ENCODE peak calls at places on chromosomes 4 and X, in seven cellular contexts. O, A, V, I, K, Y and Z are unnamed samples.

GRCh38 chr4:88457307-88458090 is 580 bp downstream of the HERC5 start:
- DNase-seq in O (peak), I (peak), V (no peak), A (peak), K (peak), Y (peak), Z (no peak)

GRCh38 chr4:29423836-29424721 is 1296.1 kb upstream of the PCDH7 start:
- DNase-seq in K (no peak), V (no peak), Y (peak), O (no peak), A (no peak), I (peak), Z (no peak)

GRCh38 chr4:65046496-65047101 is 623.7 kb downstream of the EPHA5 start:
- DNase-seq in I (no peak), Y (no peak), O (no peak), V (no peak), K (no peak), A (no peak), Z (no peak)

GRCh38 chr4:145308598-145308997 is 128.2 kb upstream of the OTUD4 start:
- DNase-seq in A (peak), O (no peak), K (no peak), Y (no peak), V (no peak), I (peak), Z (no peak)

GRCh38 chr4:52588097-52588496 is 71.0 kb downstream of the USP46 start:
- DNase-seq in A (peak), I (peak), O (peak), V (peak), Y (no peak), K (no peak), Z (no peak)

GRCh38 chr4:105895609-105896460 is 564 bp downstream of the NPNT start:
- DNase-seq in V (peak), I (no peak), K (no peak), Y (peak), O (peak), A (peak), Z (peak)

GRCh38 chrX:39957816-39958561 is 139.8 kb downstream of the BCOR start:
- DNase-seq in V (no peak), Y (no peak), A (no peak), O (no peak), K (no peak), I (no peak), Z (no peak)

GRCh38 chr4:150368667-150369066 is 213.3 kb upstream of the MAB21L2 start:
- DNase-seq in K (no peak), A (no peak), O (no peak), I (no peak), Y (no peak), V (no peak), Z (no peak)

GRCh38 chrX:49879656-49880277 is 483 bp downstream of the USP27X start:
- DNase-seq in V (no peak), O (no peak), K (no peak), I (peak), A (peak), Y (peak), Z (no peak)

GRCh38 chr4:83552924-83553323 is 17.0 kb downstream of the GPAT3 start:
- DNase-seq in Y (no peak), O (no peak), A (peak), V (no peak), K (no peak), I (peak), Z (no peak)

GRCh38 chr4:113502476-113502875 is 259.1 kb downstream of the CAMK2D start:
- DNase-seq in V (no peak), K (no peak), A (no peak), I (peak), O (no peak), Y (no peak), Z (no peak)

GRCh38 chrX:134712272-134712671 is 54.0 kb upstream of the PLAC1 start:
- DNase-seq in I (no peak), A (peak), Y (no peak), O (no peak), K (no peak), V (peak), Z (no peak)

GRCh38 chr4:19473569-19473968 is 778.1 kb upstream of the SLIT2 start:
- DNase-seq in V (no peak), Y (no peak), I (peak), O (no peak), A (no peak), K (no peak), Z (no peak)

GRCh38 chr4:114479595-114479994 is 119.0 kb upstream of the UGT8 start:
- DNase-seq in O (no peak), Y (no peak), K (no peak), I (no peak), V (no peak), A (no peak), Z (no peak)

GRCh38 chrX:15515931-15516330 is 15.3 kb downstream of the BMX start:
- DNase-seq in V (no peak), A (no peak), K (no peak), Y (no peak), I (no peak), O (no peak), Z (no peak)

GRCh38 chr4:72215198-72215597 is 183.4 kb downstream of the NPFFR2 start:
- DNase-seq in K (no peak), V (no peak), Y (no peak), O (no peak), A (no peak), I (no peak), Z (no peak)

GRCh38 chr4:139419388-139419914 is 34.5 kb upstream of the RAB33B start:
- DNase-seq in I (peak), O (no peak), K (peak), V (no peak), A (peak), Y (no peak), Z (peak)

GRCh38 chr4:112752510-112752909 is 115.6 kb downstream of the LARP7 start:
- DNase-seq in K (no peak), O (no peak), Y (no peak), I (no peak), V (no peak), A (no peak), Z (no peak)

GRCh38 chr4:126375462-126376054 is 1060.8 kb downstream of the FAT4 start:
- DNase-seq in A (no peak), Y (no peak), I (peak), V (no peak), K (no peak), O (no peak), Z (no peak)

GRCh38 chr4:37628977-37629609 is 57.1 kb downstream of the RELL1 start:
- DNase-seq in O (peak), V (no peak), A (no peak), K (peak), I (peak), Y (peak), Z (peak)

GRCh38 chrX:17805120-17805519 is 56.0 kb downstream of the RAI2 start:
- DNase-seq in O (no peak), V (no peak), A (no peak), Y (no peak), K (no peak), I (no peak), Z (no peak)

GRCh38 chrX:32483534-32484136 is 727.7 kb downstream of the DMD start:
- DNase-seq in V (peak), O (no peak), Y (no peak), K (no peak), A (no peak), I (peak), Z (no peak)

GRCh38 chrX:120549483-120550452 is 11.0 kb downstream of the CUL4B start:
- DNase-seq in I (peak), K (no peak), V (no peak), Y (peak), O (peak), A (no peak), Z (no peak)

GRCh38 chr4:176792348-176793059 is at the start of gene VEGFC:
- DNase-seq in K (peak), I (peak), O (peak), Y (no peak), V (peak), A (peak), Z (no peak)

GRCh38 chr4:100042235-100042634 is 92.2 kb upstream of the H2AZ1 start:
- DNase-seq in Y (no peak), A (no peak), I (peak), K (no peak), O (peak), V (no peak), Z (no peak)

GRCh38 chrX:24491741-24492140 is 26.7 kb downstream of the PDK3 start:
- DNase-seq in A (no peak), I (no peak), Y (no peak), K (no peak), O (peak), V (no peak), Z (no peak)

GRCh38 chrX:72037601-72038000 is 94.1 kb downstream of the RTL5 start:
- DNase-seq in Y (no peak), O (no peak), I (no peak), K (peak), V (no peak), A (no peak), Z (no peak)

GRCh38 chr4:6873792-6874461 is 35.7 kb upstream of the TBC1D14 start:
- DNase-seq in A (peak), O (peak), K (peak), I (peak), V (peak), Y (peak), Z (peak)

GRCh38 chrX:154012336-154012991 is 7.2 kb downstream of the IRAK1 start:
- DNase-seq in A (no peak), I (no peak), K (no peak), O (peak), Y (no peak), V (no peak), Z (no peak)

DNA sequence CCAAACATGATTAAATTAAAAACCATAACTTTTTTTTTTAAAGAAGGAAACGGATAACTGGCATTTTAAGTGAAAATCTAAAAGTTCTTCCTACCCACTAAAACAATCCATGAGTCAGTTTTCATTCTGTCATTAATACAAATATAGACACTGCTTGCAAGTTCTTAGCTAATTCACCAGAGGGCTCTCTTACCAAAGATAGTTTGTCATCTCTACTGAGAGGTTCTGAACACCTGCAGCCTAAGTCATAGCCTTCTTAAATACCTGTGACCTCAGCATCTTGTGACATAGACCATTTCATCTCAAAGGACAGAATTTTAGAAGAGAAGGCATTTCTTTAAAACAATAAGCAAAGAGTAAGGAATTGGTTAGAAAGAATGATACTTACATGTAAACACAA is 65.3 kb upstream of the FAM120C start:
- DNase-seq in A (peak), V (peak), K (no peak), Y (peak), O (no peak), I (peak), Z (no peak)
- TF ChIP-seq CTCF in A (no peak), V (no peak), K (no peak), Y (peak), O (peak), I (peak), Z (no peak)

GRCh38 chrX:140701480-140701879 is 8.1 kb upstream of the LINC00632 start:
- DNase-seq in O (no peak), V (no peak), K (no peak), I (peak), A (peak), Y (no peak), Z (no peak)

DNA sequence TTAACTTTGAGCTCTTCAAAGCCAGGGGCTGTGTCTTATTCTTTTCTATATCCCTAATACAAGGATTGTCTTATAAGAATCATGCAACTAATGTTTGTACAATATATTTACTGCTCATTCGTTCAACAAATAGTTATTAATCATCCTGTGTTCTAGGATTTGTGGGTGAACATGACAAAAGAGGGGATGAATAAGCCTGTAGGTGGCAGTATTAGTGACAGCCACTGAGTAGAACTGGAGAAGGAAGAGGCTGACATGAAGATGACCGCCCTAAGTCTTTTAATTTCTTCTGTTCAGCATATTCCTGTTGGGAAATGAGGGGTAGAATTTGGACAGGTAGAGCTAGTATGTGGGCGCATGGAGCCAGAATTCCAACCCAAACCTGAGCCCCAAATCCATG is 11.9 kb upstream of the LINC00632 start:
- DNase-seq in A (no peak), K (no peak), I (no peak), Y (no peak), V (no peak), O (no peak), Z (no peak)
- TF ChIP-seq CTCF in A (no peak), K (no peak), I (no peak), Y (no peak), V (no peak), O (no peak), Z (no peak)

GRCh38 chrX:38206542-38206941 is 14.1 kb downstream of the SRPX start:
- DNase-seq in I (no peak), V (no peak), O (no peak), K (no peak), A (no peak), Y (no peak), Z (no peak)

GRCh38 chrX:38205037-38205436 is 15.6 kb downstream of the SRPX start:
- DNase-seq in Y (no peak), I (no peak), O (no peak), K (no peak), V (no peak), A (peak), Z (no peak)

DNA sequence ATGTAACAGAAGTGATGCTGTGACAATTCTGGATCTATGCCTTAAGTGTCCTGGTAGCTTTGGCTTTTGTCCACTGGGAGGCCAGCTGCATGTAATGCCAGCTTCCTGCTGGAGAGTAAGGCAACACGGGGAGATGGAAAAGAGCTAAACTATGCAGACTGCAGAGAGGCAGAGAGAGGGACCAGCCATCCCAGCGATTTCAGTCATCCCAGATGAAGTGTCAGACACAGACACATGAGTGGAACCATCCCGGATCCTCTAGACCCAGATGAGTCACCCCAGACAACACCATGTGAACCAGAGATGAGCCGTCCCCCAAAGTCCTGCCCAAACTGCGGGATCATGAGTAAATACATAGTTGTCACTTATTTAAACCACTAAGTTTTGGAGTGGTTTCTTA is 14.6 kb downstream of the SRPX start:
- DNase-seq in Y (no peak), V (no peak), A (no peak), O (no peak), I (no peak), K (no peak), Z (no peak)
- TF ChIP-seq CTCF in Y (no peak), V (no peak), A (no peak), O (no peak), I (no peak), K (no peak), Z (no peak)

DNA sequence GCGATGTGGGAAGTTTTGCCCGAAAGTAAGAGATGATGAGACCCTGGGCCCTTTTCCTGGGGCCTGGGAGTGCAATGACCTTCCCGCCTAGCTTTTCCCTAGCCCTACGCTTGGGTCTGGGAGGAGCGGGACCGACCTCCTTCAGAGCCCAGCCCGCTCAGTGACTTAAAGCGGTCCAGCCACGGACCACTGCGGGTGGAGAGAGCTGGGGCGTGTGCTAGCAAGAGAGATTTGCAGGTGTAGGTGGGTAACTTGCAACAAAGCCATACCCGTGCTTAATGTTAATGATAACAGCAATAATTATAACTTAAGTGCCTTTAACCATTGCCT is 503 bp upstream of the PDE5A start:
- DNase-seq in Y (no peak), K (no peak), V (no peak), I (no peak), O (no peak), A (no peak), Z (no peak)
- TF ChIP-seq CTCF in Y (no peak), K (no peak), V (no peak), I (no peak), O (no peak), A (no peak), Z (no peak)

GRCh38 chr4:121107507-121107906 is 35.2 kb upstream of the NDNF start:
- DNase-seq in O (no peak), K (no peak), Y (no peak), A (no peak), V (no peak), I (no peak), Z (no peak)

GRCh38 chr4:121113680-121114079 is 41.3 kb upstream of the NDNF start:
- DNase-seq in I (no peak), V (no peak), O (no peak), A (peak), Y (no peak), K (no peak), Z (no peak)

GRCh38 chr4:121108557-121108956 is 36.2 kb upstream of the NDNF start:
- DNase-seq in K (no peak), I (no peak), O (no peak), V (no peak), Y (no peak), A (no peak), Z (no peak)

GRCh38 chr4:121114756-121115155 is 42.4 kb upstream of the NDNF start:
- DNase-seq in A (no peak), V (no peak), I (no peak), K (no peak), Y (no peak), O (no peak), Z (no peak)

DNA sequence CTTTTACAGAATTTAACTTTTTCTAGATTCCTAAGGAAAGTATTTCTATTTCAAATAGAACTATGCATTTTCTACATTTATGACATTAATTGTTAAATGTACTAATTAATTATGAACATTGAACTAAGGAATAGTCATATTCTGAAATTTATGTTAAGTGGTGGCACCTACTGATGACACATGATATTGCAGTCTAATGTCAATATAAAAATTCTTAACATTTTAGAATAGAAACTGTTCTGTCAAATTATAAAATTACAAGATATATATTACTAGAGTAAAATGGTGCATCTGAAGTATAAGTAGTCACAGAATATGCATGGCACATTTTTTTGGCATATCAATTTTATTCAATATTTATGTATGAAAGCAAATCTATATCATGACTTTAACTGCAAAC is 40.2 kb upstream of the NDNF start:
- DNase-seq in V (no peak), K (no peak), I (peak), O (no peak), A (no peak), Y (no peak), Z (no peak)
- TF ChIP-seq CTCF in V (no peak), K (peak), I (peak), O (no peak), A (peak), Y (no peak), Z (no peak)

GRCh38 chrX:118459494-118459893 is 36.1 kb upstream of the DOCK11 start:
- DNase-seq in K (no peak), A (peak), V (peak), I (peak), Y (peak), O (peak), Z (no peak)
- TF ChIP-seq CTCF in K (peak), A (peak), V (peak), I (peak), Y (peak), O (peak), Z (peak)

GRCh38 chr4:8594097-8595038 is 1.8 kb downstream of the CPZ start:
- DNase-seq in I (peak), K (no peak), Y (peak), O (peak), A (peak), V (peak), Z (no peak)
- TF ChIP-seq CTCF in I (peak), K (peak), Y (peak), O (no peak), A (peak), V (peak), Z (no peak)